ENCODE peak calls at places on chromosomes 11 and 22, in eight cellular contexts. Q, S, C, L, P, K, F and Y are unnamed samples. For H3K36me3, the result is how much of the 10 kb centered on the place peaks cover.

GRCh38 chr11:126515501-126515900 is 160.0 kb downstream of the ST3GAL4 start:
- DNase-seq in L (no peak), C (no peak), F (no peak), K (no peak), Q (no peak), S (no peak), P (no peak), Y (no peak)

GRCh38 chr11:117319214-117319840 is 3.3 kb upstream of the BACE1 start:
- DNase-seq in C (no peak), F (no peak), S (no peak), K (no peak), P (no peak), Q (no peak), L (no peak), Y (no peak)

GRCh38 chr22:42462016-42462415 is 29.8 kb upstream of the NFAM1 start:
- DNase-seq in L (no peak), S (no peak), P (no peak), F (peak), C (no peak), Q (no peak), K (no peak), Y (no peak)

GRCh38 chr11:67033661-67034166 is 10.8 kb downstream of the SYT12 start:
- DNase-seq in F (no peak), S (no peak), K (peak), C (peak), Q (no peak), P (no peak), L (no peak), Y (no peak)

GRCh38 chr22:50041361-50042065 is 16.6 kb downstream of the TTLL8 start:
- DNase-seq in Q (no peak), L (no peak), K (no peak), C (no peak), P (peak), S (no peak), F (no peak), Y (peak)

GRCh38 chr11:100816823-100817222 is 129.7 kb downstream of the ARHGAP42 start:
- DNase-seq in C (no peak), F (no peak), Q (no peak), S (no peak), L (no peak), K (no peak), P (no peak), Y (no peak)

GRCh38 chr11:63553759-63554158 is 9.4 kb downstream of the PLAAT2 start:
- DNase-seq in S (peak), F (no peak), P (no peak), L (no peak), C (no peak), K (no peak), Q (no peak), Y (no peak)

GRCh38 chr11:70397336-70397982 is 870 bp upstream of the CTTN start:
- DNase-seq in C (no peak), S (no peak), Q (no peak), K (no peak), F (peak), L (no peak), P (no peak), Y (peak)

GRCh38 chr11:83061883-83062282 is 9.8 kb downstream of the RAB30 start:
- DNase-seq in L (no peak), Q (no peak), K (no peak), F (no peak), C (no peak), S (peak), P (no peak), Y (no peak)

GRCh38 chr11:95937358-95937757 is 13.5 kb upstream of the MTMR2 start:
- DNase-seq in F (no peak), K (no peak), C (no peak), S (no peak), P (no peak), Q (no peak), L (no peak), Y (no peak)

GRCh38 chr22:33838644-33839043 is 81.6 kb downstream of the LARGE1 start:
- DNase-seq in K (no peak), S (no peak), L (no peak), C (no peak), F (no peak), Q (no peak), P (no peak), Y (no peak)

GRCh38 chr22:17867160-17867785 is 93.0 kb upstream of the BID start:
- DNase-seq in C (no peak), F (no peak), L (no peak), Q (no peak), P (peak), K (no peak), S (no peak), Y (no peak)

GRCh38 chr11:60942970-60943565 is 8.9 kb downstream of the SLC15A3 start:
- DNase-seq in K (no peak), F (no peak), C (peak), S (no peak), P (no peak), L (no peak), Q (no peak), Y (no peak)

GRCh38 chr22:32100711-32101110 is 57.6 kb downstream of the SLC5A1 start:
- DNase-seq in P (no peak), C (peak), Q (no peak), K (no peak), L (no peak), S (no peak), F (no peak), Y (no peak)

DNA sequence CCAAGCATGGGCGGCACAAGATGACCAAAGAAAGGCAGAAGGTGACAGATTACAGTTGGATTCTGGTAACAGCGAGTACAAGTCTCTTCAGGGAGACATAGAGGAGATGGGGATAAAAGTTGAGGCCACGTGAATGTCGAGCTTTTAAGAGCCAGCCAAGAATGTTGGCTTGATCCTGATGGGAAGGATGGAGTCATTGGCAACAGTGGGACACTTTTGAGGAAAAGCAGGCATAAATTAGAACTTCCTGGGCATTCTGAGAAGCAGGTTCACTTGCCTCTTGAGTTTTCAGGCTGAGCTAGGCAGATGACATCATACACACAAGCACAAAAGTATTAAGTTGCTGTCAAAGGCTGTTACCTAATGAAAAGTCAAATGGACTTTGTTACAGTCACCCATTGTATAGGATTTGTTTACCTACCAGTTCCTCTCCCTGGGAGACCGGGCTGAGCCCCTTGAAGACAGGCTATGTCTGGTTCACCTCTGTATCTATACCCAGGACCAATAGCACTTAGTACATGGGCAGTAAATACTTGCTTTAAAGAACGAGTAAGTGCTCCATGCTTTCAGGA is 41.1 kb downstream of the TNRC6B start:
- DNase-seq in S (no peak), P (no peak), F (no peak), L (no peak), K (no peak), C (no peak), Q (no peak), Y (no peak)
- H3K36me3 ChIP-seq in S (under half), P (under half), F (under half), L (under half), K (under half), C (under half), Q (under half), Y (under half)

DNA sequence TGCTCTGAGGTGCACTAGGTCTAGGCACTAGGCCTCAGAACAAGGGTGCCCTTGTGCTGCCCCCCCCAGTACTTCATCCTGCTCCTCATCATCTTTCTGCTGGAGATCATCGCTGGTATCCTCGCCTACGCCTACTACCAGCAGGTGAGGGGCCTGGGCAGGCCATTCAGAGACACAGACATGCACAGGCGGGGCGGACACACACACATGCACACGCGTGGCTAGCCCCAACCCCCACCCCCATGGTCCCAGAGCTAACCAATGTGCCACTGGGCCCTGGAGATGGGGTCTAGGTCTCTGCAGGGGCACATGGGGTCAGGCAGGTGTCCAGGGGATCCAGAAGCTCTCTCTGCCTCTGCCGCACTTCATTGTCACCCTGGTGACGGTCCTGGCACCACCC is 3.9 kb downstream of the CD151 start:
- DNase-seq in L (no peak), K (no peak), F (no peak), C (no peak), S (no peak), Q (no peak), P (no peak), Y (no peak)
- H3K36me3 ChIP-seq in L (under half), K (under half), F (under half), C (under half), S (under half), Q (under half), P (half or more), Y (under half)

GRCh38 chr11:43404836-43405479 is 46.2 kb downstream of the TTC17 start:
- DNase-seq in L (no peak), P (no peak), S (no peak), F (no peak), Q (no peak), K (no peak), C (no peak), Y (no peak)

GRCh38 chr11:43404406-43404805 is 45.7 kb downstream of the TTC17 start:
- DNase-seq in F (no peak), K (no peak), C (peak), P (no peak), L (no peak), Q (no peak), S (no peak), Y (no peak)

GRCh38 chr11:43408277-43408676 is 49.6 kb downstream of the TTC17 start:
- DNase-seq in K (no peak), Q (no peak), F (no peak), C (no peak), P (no peak), S (no peak), L (no peak), Y (no peak)

DNA sequence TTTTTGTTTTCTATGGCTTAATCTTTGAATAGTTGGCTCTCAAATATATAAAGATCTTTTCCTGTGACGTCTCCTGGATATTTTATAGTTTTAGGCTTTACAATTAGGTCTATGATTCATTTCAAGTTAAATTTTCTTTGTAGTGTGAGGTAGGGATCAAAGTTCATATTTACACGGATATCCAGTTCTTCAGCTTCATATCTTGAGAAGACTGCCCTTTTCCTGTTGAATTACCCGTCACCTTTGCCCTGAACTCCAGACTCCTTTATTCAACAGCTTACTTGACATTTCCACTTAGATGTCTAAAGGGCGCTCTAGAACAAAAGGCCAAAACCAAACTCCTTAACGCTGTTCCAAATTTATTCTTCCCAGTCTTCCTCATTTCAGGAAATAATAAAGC is 51.7 kb downstream of the TTC17 start:
- DNase-seq in K (no peak), L (no peak), Q (no peak), F (peak), P (no peak), S (no peak), C (no peak), Y (no peak)
- H3K36me3 ChIP-seq in K (under half), L (under half), Q (half or more), F (under half), P (half or more), S (half or more), C (under half), Y (under half)

GRCh38 chr11:45945392-45945999 is 23.0 kb downstream of the LARGE2 start:
- DNase-seq in C (no peak), Q (no peak), F (no peak), S (no peak), K (no peak), L (no peak), P (no peak), Y (no peak)

GRCh38 chr11:45939836-45940235 is 17.4 kb downstream of the LARGE2 start:
- DNase-seq in P (no peak), S (no peak), L (no peak), K (no peak), Q (no peak), F (no peak), C (no peak), Y (no peak)

GRCh38 chr11:45942381-45942780 is 19.9 kb downstream of the LARGE2 start:
- DNase-seq in S (no peak), C (no peak), K (no peak), L (no peak), F (no peak), P (no peak), Q (no peak), Y (no peak)

GRCh38 chr11:45937916-45938315 is 15.5 kb downstream of the LARGE2 start:
- DNase-seq in Q (no peak), K (no peak), L (no peak), S (no peak), F (no peak), P (no peak), C (no peak), Y (peak)

DNA sequence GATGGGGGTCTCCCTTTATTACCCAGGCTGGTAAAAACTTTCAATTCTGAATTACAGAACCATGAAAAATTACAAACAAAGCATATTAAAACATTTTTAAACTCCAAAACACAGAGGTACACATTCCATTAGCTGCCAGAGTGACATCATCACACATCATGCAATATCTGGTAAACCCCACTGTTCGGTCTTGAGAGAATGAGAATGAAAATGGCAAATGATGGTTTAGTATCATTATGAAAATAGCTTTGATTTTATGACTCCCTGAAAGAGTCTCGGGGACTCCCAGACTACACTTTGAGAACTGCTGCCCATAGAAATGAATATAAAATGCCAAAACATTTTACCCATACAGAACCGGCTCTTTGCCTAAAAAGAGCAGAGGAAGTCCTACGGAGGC is 18.8 kb downstream of the LARGE2 start:
- DNase-seq in P (no peak), C (no peak), L (no peak), S (no peak), K (no peak), F (no peak), Q (no peak), Y (no peak)
- H3K36me3 ChIP-seq in P (half or more), C (under half), L (under half), S (half or more), K (under half), F (under half), Q (under half), Y (under half)